ENCODE peak calls at places on chromosomes 1 and 21, in seven cellular contexts. Y is HFF-Myc, W is GF-D8, V is HFFc6, U is anterior cingulate cortex, K is hypothalamus, B is AG09319. M is an unnamed sample.

GRCh38 chr1:43199093-43199726 is 27.1 kb downstream of the CFAP57 start:
- DNase-seq in Y (no peak), W (no peak), V (no peak), U (no peak), K (no peak), B (no peak), M (no peak)

GRCh38 chr1:178151831-178152230 is 57.9 kb downstream of the RASAL2 start:
- DNase-seq in Y (no peak), W (no peak), V (no peak), U (no peak), K (no peak), B (no peak), M (no peak)

GRCh38 chr1:67749844-67750689 is 65.1 kb downstream of the GADD45A start:
- DNase-seq in Y (peak; percentile 81), W (no peak), V (peak; percentile 77), U (no peak), K (no peak), B (no peak), M (no peak)

GRCh38 chr1:89607888-89608626 is 24.9 kb upstream of the LRRC8C start:
- DNase-seq in Y (no peak), W (no peak), V (no peak), U (no peak), K (no peak), B (no peak), M (no peak)

GRCh38 chr21:45226540-45227326 is 61.0 kb downstream of the POFUT2 start:
- DNase-seq in Y (no peak), W (no peak), V (no peak), U (no peak), K (no peak), B (no peak), M (no peak)

GRCh38 chr1:225842074-225842473 is 32.1 kb downstream of the EPHX1 start:
- DNase-seq in Y (no peak), W (no peak), V (no peak), U (no peak), K (no peak), B (no peak), M (no peak)

GRCh38 chr1:61839702-61840101 is 97.4 kb downstream of the PATJ start:
- DNase-seq in Y (no peak), W (no peak), V (peak; percentile 70), U (no peak), K (no peak), B (peak; percentile 7), M (no peak)

GRCh38 chr1:248590055-248590454 is 7.4 kb downstream of the OR2T10 start:
- DNase-seq in Y (no peak), W (no peak), V (no peak), U (no peak), K (no peak), B (no peak), M (no peak)

GRCh38 chr1:219324629-219325367 is 151.1 kb downstream of the LYPLAL1 start:
- DNase-seq in Y (peak; percentile 94), W (no peak), V (peak; percentile 92), U (no peak), K (no peak), B (peak; percentile 78), M (no peak)

GRCh38 chr1:203858975-203859374 is 2.4 kb upstream of the SNRPE start:
- DNase-seq in Y (no peak), W (no peak), V (no peak), U (no peak), K (no peak), B (no peak), M (no peak)

GRCh38 chr1:229810140-229810539 is 184.1 kb downstream of the URB2 start:
- DNase-seq in Y (no peak), W (no peak), V (no peak), U (no peak), K (no peak), B (no peak), M (no peak)

GRCh38 chr1:11013160-11013531 is 692 bp downstream of the TARDBP start:
- DNase-seq in Y (no peak), W (no peak), V (peak; percentile 32), U (no peak), K (no peak), B (no peak), M (no peak)

GRCh38 chr1:156371553-156372264 is 2.7 kb downstream of the RHBG start:
- DNase-seq in Y (peak; percentile 30), W (no peak), V (no peak), U (no peak), K (no peak), B (no peak), M (no peak)

M was measured in substantia nigra.